ENCODE peak calls at places on chromosome 6, in seven cellular contexts. M is NCI-H2081; R is KBM-7; O is epithelial cell of proximal tubule; F is NCI-H748 treated with DMSO at 0.1 percent for 48 hours; Q is stimulated activated CD4-positive, alpha-beta T cell treated with anti-CD3 and anti-CD28 coated beads, Interleukin-1b, Interleukin-23, amount 100 ng/mL, for 24 hours; V is ureter. U is an unnamed sample.

GRCh38 chr6:112717401-112717800 is 370.3 kb downstream of the RFPL4B start:
- DNase-seq in V (no peak), F (no peak), Q (no peak), R (no peak), O (peak; percentile 15), M (no peak), U (no peak)

GRCh38 chr6:157218371-157219198 is 104.7 kb downstream of the TMEM242 start:
- DNase-seq in Q (no peak), O (no peak), M (no peak), R (no peak), F (no peak), V (no peak), U (no peak)

GRCh38 chr6:49764571-49765236 is 20.5 kb upstream of the CRISP3 start:
- DNase-seq in Q (no peak), R (no peak), O (no peak), F (no peak), V (no peak), M (no peak), U (no peak)

GRCh38 chr6:73942581-73942980 is 246.6 kb downstream of the CD109 start:
- DNase-seq in F (no peak), V (no peak), Q (no peak), O (peak; percentile 1), R (no peak), M (no peak), U (no peak)

GRCh38 chr6:41723178-41723935 is 12.1 kb downstream of the TFEB start:
- DNase-seq in O (no peak), V (peak; percentile 88), M (no peak), R (peak; percentile 94), Q (no peak), F (no peak), U (no peak)

GRCh38 chr6:107600936-107601335 is 111.0 kb downstream of the SOBP start:
- DNase-seq in R (no peak), Q (no peak), M (no peak), O (peak; percentile 35), F (no peak), V (no peak), U (no peak)

GRCh38 chr6:121405306-121405705 is 30.1 kb upstream of the GJA1 start:
- DNase-seq in F (no peak), R (no peak), M (no peak), V (no peak), Q (no peak), O (no peak), U (no peak)

GRCh38 chr6:133259561-133259960 is 18.4 kb downstream of the EYA4 start:
- DNase-seq in M (no peak), R (no peak), V (no peak), F (no peak), Q (no peak), O (no peak), U (no peak)

GRCh38 chr6:164756142-164756541 is 553.3 kb downstream of the C6orf118 start:
- DNase-seq in F (no peak), Q (no peak), V (no peak), O (no peak), M (no peak), R (no peak), U (no peak)

GRCh38 chr6:109298605-109299004 is 83.7 kb downstream of the CD164 start:
- DNase-seq in Q (no peak), M (no peak), O (no peak), V (no peak), R (no peak), F (no peak), U (no peak)

GRCh38 chr6:13268914-13269532 is 59.3 kb downstream of the TBC1D7 start:
- DNase-seq in Q (no peak), M (no peak), V (no peak), O (no peak), F (no peak), R (no peak), U (no peak)

GRCh38 chr6:150596439-150596838 is 3.2 kb upstream of the PLEKHG1 start:
- DNase-seq in Q (no peak), F (no peak), R (no peak), V (no peak), M (no peak), O (no peak), U (no peak)

GRCh38 chr6:168615837-168616236 is 174.9 kb downstream of the SMOC2 start:
- DNase-seq in F (no peak), M (no peak), Q (no peak), O (no peak), R (no peak), V (no peak), U (no peak)

GRCh38 chr6:111210074-111210729 is 122.9 kb downstream of the SLC16A10 start:
- DNase-seq in F (peak; percentile 71), M (peak; percentile 31), O (peak; percentile 27), Q (peak; percentile 1), V (no peak), R (peak; percentile 86), U (no peak)

GRCh38 chr6:7148100-7148822 is 40.5 kb downstream of the RREB1 start:
- DNase-seq in R (no peak), O (no peak), F (no peak), Q (no peak), V (no peak), M (no peak), U (no peak)

GRCh38 chr6:42547407-42548329 is 16.2 kb upstream of the UBR2 start:
- DNase-seq in F (peak; percentile 64), V (peak; percentile 88), M (peak; percentile 75), O (no peak), Q (peak; percentile 83), R (peak; percentile 84), U (peak; percentile 94)

GRCh38 chr6:75345413-75345812 is 60.8 kb upstream of the TMEM30A start:
- DNase-seq in Q (no peak), M (no peak), R (no peak), V (no peak), F (no peak), O (no peak), U (no peak)

GRCh38 chr6:97850458-97851218 is 567.6 kb upstream of the MMS22L start:
- DNase-seq in Q (no peak), M (peak; percentile 1), V (no peak), O (no peak), R (no peak), F (no peak), U (no peak)

GRCh38 chr6:7542065-7542877 is 800 bp downstream of the DSP start:
- DNase-seq in R (peak; percentile 23), Q (no peak), M (peak; percentile 52), F (peak; percentile 33), V (no peak), O (no peak), U (peak; percentile 74)

GRCh38 chr6:111657146-111657545 is 51.5 kb upstream of the TRAF3IP2 start:
- DNase-seq in F (no peak), M (no peak), R (no peak), V (no peak), Q (no peak), O (no peak), U (no peak)

GRCh38 chr6:47780510-47781356 is 1.1 kb upstream of the OPN5 start:
- DNase-seq in M (peak; percentile 54), R (peak; percentile 74), V (no peak), Q (peak; percentile 3), F (peak; percentile 84), O (peak; percentile 50), U (no peak)

GRCh38 chr6:72826744-72827438 is 205.0 kb downstream of the KCNQ5 start:
- DNase-seq in F (no peak), V (no peak), R (peak; percentile 22), M (no peak), Q (no peak), O (peak; percentile 15), U (no peak)